ENCODE peak calls at places on chromosome 9, in four cellular contexts. One of them, this sample, is unnamed.
A peak's percentile ranks its signal among the peaks of the same experiment; 100 is the strongest.

GRCh38 chr9:78549711-78550110 is 252.8 kb downstream of the PSAT1 start:
- DNase-seq in cardiac muscle cell: no peak
- DNase-seq in fibroblast of lung: peak; percentile 42
- DNase-seq in BE2C: no peak
- DNase-seq in this sample: no peak

GRCh38 chr9:129643706-129644105 is 1.8 kb upstream of the ASB6 start:
- DNase-seq in cardiac muscle cell: no peak
- DNase-seq in fibroblast of lung: no peak
- DNase-seq in BE2C: no peak
- DNase-seq in this sample: no peak

GRCh38 chr9:137368431-137369110 is 54.4 kb downstream of the EXD3 start:
- DNase-seq in cardiac muscle cell: no peak
- DNase-seq in fibroblast of lung: no peak
- DNase-seq in BE2C: no peak
- DNase-seq in this sample: no peak

GRCh38 chr9:89879276-89879675 is 274.5 kb downstream of the GADD45G start:
- DNase-seq in cardiac muscle cell: no peak
- DNase-seq in fibroblast of lung: no peak
- DNase-seq in BE2C: no peak
- DNase-seq in this sample: no peak

GRCh38 chr9:20981486-20981885 is 50.0 kb downstream of the HACD4 start:
- DNase-seq in cardiac muscle cell: no peak
- DNase-seq in fibroblast of lung: peak; percentile 87
- DNase-seq in BE2C: no peak
- DNase-seq in this sample: peak; percentile 80

GRCh38 chr9:70044450-70045307 is 1.0 kb downstream of the MAMDC2 start:
- DNase-seq in cardiac muscle cell: peak; percentile 14
- DNase-seq in fibroblast of lung: peak; percentile 67
- DNase-seq in BE2C: no peak
- DNase-seq in this sample: peak; percentile 66

GRCh38 chr9:98774746-98775145 is 21.6 kb downstream of the ANKS6 start:
- DNase-seq in cardiac muscle cell: no peak
- DNase-seq in fibroblast of lung: no peak
- DNase-seq in BE2C: no peak
- DNase-seq in this sample: no peak

GRCh38 chr9:89815903-89816573 is 211.2 kb downstream of the GADD45G start:
- DNase-seq in cardiac muscle cell: no peak
- DNase-seq in fibroblast of lung: no peak
- DNase-seq in BE2C: no peak
- DNase-seq in this sample: no peak

GRCh38 chr9:86512929-86513328 is 158.7 kb upstream of the TUT7 start:
- DNase-seq in cardiac muscle cell: no peak
- DNase-seq in fibroblast of lung: no peak
- DNase-seq in BE2C: no peak
- DNase-seq in this sample: no peak

GRCh38 chr9:109439378-109440116 is 58.6 kb downstream of the PTPN3 start:
- DNase-seq in cardiac muscle cell: no peak
- DNase-seq in fibroblast of lung: no peak
- DNase-seq in BE2C: no peak
- DNase-seq in this sample: no peak

GRCh38 chr9:113853333-113853732 is 22.8 kb upstream of the ZNF618 start:
- DNase-seq in cardiac muscle cell: peak; percentile 15
- DNase-seq in fibroblast of lung: no peak
- DNase-seq in BE2C: no peak
- DNase-seq in this sample: no peak

GRCh38 chr9:132383462-132383883 is 23.2 kb downstream of the TTF1 start:
- DNase-seq in cardiac muscle cell: no peak
- DNase-seq in fibroblast of lung: no peak
- DNase-seq in BE2C: no peak
- DNase-seq in this sample: no peak

GRCh38 chr9:132381966-132382541 is 24.6 kb downstream of the TTF1 start:
- DNase-seq in cardiac muscle cell: no peak
- DNase-seq in fibroblast of lung: no peak
- DNase-seq in BE2C: no peak
- DNase-seq in this sample: no peak

GRCh38 chr9:132384376-132384775 is 22.3 kb downstream of the TTF1 start:
- DNase-seq in cardiac muscle cell: no peak
- DNase-seq in fibroblast of lung: no peak
- DNase-seq in BE2C: no peak
- DNase-seq in this sample: no peak
- H3K4me3 ChIP-seq in cardiac muscle cell: no peak overlapping the region
- H3K4me3 ChIP-seq in fibroblast of lung: no peak overlapping the region
- H3K4me3 ChIP-seq in BE2C: no peak overlapping the region
- H3K4me3 ChIP-seq in this sample: no peak overlapping the region

GRCh38 chr9:124412228-124412575 is 3.0 kb downstream of the PSMB7 start:
- DNase-seq in cardiac muscle cell: no peak
- DNase-seq in fibroblast of lung: no peak
- DNase-seq in BE2C: no peak
- DNase-seq in this sample: no peak

GRCh38 chr9:124415102-124415851 is at the start of gene PSMB7:
- DNase-seq in cardiac muscle cell: peak; percentile 99
- DNase-seq in fibroblast of lung: peak; percentile 94
- DNase-seq in BE2C: peak; percentile 96
- DNase-seq in this sample: peak; percentile 98

GRCh38 chr9:124419832-124420489 is 4.7 kb upstream of the PSMB7 start:
- DNase-seq in cardiac muscle cell: no peak
- DNase-seq in fibroblast of lung: no peak
- DNase-seq in BE2C: no peak
- DNase-seq in this sample: no peak

GRCh38 chr9:124414612-124415011 is 630 bp downstream of the PSMB7 start:
- DNase-seq in cardiac muscle cell: no peak
- DNase-seq in fibroblast of lung: no peak
- DNase-seq in BE2C: no peak
- DNase-seq in this sample: no peak

GRCh38 chr9:124415852-124416484 is 726 bp upstream of the PSMB7 start:
- DNase-seq in cardiac muscle cell: peak; percentile 17
- DNase-seq in fibroblast of lung: no peak
- DNase-seq in BE2C: no peak
- DNase-seq in this sample: no peak
- H3K4me3 ChIP-seq in cardiac muscle cell: peak overlapping the region; percentile 81
- H3K4me3 ChIP-seq in fibroblast of lung: peak overlapping the region; percentile 95
- H3K4me3 ChIP-seq in BE2C: peak overlapping the region; percentile 96
- H3K4me3 ChIP-seq in this sample: peak overlapping the region; percentile 99

GRCh38 chr9:121582641-121583040 is 68.8 kb upstream of the DAB2IP start:
- DNase-seq in cardiac muscle cell: no peak
- DNase-seq in fibroblast of lung: no peak
- DNase-seq in BE2C: no peak
- DNase-seq in this sample: no peak

GRCh38 chr9:121577201-121577600 is 74.2 kb upstream of the DAB2IP start:
- DNase-seq in cardiac muscle cell: no peak
- DNase-seq in fibroblast of lung: no peak
- DNase-seq in BE2C: no peak
- DNase-seq in this sample: no peak

GRCh38 chr9:121584421-121584820 is 67.0 kb upstream of the DAB2IP start:
- DNase-seq in cardiac muscle cell: no peak
- DNase-seq in fibroblast of lung: no peak
- DNase-seq in BE2C: no peak
- DNase-seq in this sample: no peak

GRCh38 chr9:121576281-121577075 is 75.0 kb upstream of the DAB2IP start:
- DNase-seq in cardiac muscle cell: peak; percentile 59
- DNase-seq in fibroblast of lung: no peak
- DNase-seq in BE2C: no peak
- DNase-seq in this sample: no peak

GRCh38 chr9:121581775-121582600 is 69.4 kb upstream of the DAB2IP start:
- DNase-seq in cardiac muscle cell: no peak
- DNase-seq in fibroblast of lung: no peak
- DNase-seq in BE2C: no peak
- DNase-seq in this sample: no peak
- H3K4me3 ChIP-seq in cardiac muscle cell: no peak overlapping the region
- H3K4me3 ChIP-seq in fibroblast of lung: no peak overlapping the region
- H3K4me3 ChIP-seq in BE2C: no peak overlapping the region
- H3K4me3 ChIP-seq in this sample: no peak overlapping the region

GRCh38 chr9:116151966-116152381 is 1.6 kb upstream of the PAPPA start:
- DNase-seq in cardiac muscle cell: no peak
- DNase-seq in fibroblast of lung: peak; percentile 93
- DNase-seq in BE2C: no peak
- DNase-seq in this sample: peak; percentile 87

GRCh38 chr9:116153765-116154333 is at the start of gene PAPPA:
- DNase-seq in cardiac muscle cell: no peak
- DNase-seq in fibroblast of lung: no peak
- DNase-seq in BE2C: no peak
- DNase-seq in this sample: no peak

GRCh38 chr9:116152390-116152789 is 1.2 kb upstream of the PAPPA start:
- DNase-seq in cardiac muscle cell: peak; percentile 25
- DNase-seq in fibroblast of lung: no peak
- DNase-seq in BE2C: no peak
- DNase-seq in this sample: peak; percentile 84

GRCh38 chr9:116154334-116154975 is 864 bp downstream of the PAPPA start:
- DNase-seq in cardiac muscle cell: peak; percentile 76
- DNase-seq in fibroblast of lung: no peak
- DNase-seq in BE2C: peak; percentile 40
- DNase-seq in this sample: no peak

GRCh38 chr9:116152941-116153764 is 438 bp upstream of the PAPPA start:
- DNase-seq in cardiac muscle cell: no peak
- DNase-seq in fibroblast of lung: peak; percentile 63
- DNase-seq in BE2C: no peak
- DNase-seq in this sample: peak; percentile 57
- H3K4me3 ChIP-seq in cardiac muscle cell: peak overlapping the region; percentile 73
- H3K4me3 ChIP-seq in fibroblast of lung: peak overlapping the region; percentile 88
- H3K4me3 ChIP-seq in BE2C: no peak overlapping the region
- H3K4me3 ChIP-seq in this sample: peak overlapping the region; percentile 55

DNA sequence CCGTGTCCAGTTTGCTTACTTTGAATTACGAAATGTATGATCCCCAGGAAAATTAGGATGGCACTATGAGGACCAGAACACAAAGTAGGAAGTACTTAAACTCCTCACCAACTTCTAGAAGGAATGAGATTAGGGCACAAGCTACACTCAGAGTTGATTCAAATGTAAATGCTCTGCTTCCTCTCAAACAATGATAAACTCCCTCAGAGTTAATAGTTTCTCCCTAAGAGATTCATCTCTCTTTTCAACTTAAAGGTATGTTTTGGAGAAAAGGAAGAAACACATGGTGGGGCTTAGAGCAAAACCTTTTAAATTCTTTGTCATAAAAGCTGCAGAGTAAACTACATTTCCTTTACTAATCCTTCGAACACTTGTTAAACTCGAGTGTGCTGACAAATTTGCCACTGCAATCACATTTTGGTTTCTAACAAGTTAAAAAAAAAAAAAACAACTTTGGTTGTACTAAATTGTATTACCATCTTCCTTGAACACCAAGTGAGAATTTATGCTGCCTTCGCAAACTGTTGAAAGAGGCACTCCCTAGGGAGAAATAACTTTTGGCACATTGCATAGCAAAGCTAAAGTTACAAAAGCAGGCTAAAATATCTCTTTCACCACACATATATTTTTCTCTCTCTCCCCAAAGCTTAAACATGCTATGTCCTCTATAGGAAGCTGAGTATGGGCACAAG is 66.6 kb downstream of the DENND1A start:
- DNase-seq in cardiac muscle cell: no peak
- DNase-seq in fibroblast of lung: no peak
- DNase-seq in BE2C: no peak
- DNase-seq in this sample: no peak
- H3K4me3 ChIP-seq in cardiac muscle cell: no peak overlapping the region
- H3K4me3 ChIP-seq in fibroblast of lung: no peak overlapping the region
- H3K4me3 ChIP-seq in BE2C: no peak overlapping the region
- H3K4me3 ChIP-seq in this sample: no peak overlapping the region

DNA sequence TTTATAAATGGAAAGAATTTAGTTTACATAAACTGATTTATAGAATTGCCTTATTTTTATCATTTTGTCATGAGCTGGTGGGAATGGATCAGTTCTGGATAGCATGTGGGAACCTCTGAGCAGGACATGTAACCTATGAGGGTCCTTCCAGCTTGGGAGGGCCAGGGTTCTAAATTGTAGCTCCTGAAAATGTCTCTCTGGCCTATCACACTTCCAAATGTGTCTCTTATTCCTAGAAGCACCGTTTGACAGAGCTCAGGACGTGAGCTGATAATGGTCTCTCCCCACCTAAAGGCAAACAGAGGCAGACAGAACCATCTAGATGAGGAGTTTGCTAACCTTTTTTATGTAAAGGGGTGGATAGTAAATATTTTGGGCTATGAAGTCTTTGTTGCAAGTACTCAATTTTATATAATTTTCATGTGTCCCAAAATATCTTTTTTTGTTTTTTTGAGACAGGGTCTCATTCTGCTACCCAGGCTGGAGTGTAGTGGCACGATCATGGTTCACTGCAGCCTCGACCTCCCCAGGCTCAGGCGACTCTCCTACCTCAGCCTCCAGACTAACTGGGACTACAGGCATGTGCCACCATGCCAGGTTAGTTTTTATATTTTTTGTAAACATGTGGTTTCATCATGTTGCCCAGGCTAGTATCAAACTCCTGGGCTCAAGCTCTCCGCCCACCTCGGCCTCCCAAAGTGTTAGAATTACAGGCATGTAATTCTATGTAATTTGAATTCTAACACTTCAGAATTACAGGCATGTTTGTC is 4.0 kb downstream of the TRAF1 start:
- DNase-seq in cardiac muscle cell: no peak
- DNase-seq in fibroblast of lung: no peak
- DNase-seq in BE2C: no peak
- DNase-seq in this sample: no peak
- H3K4me3 ChIP-seq in cardiac muscle cell: no peak overlapping the region
- H3K4me3 ChIP-seq in fibroblast of lung: no peak overlapping the region
- H3K4me3 ChIP-seq in BE2C: no peak overlapping the region
- H3K4me3 ChIP-seq in this sample: no peak overlapping the region

GRCh38 chr9:27112235-27112634 is 3.2 kb downstream of the TEK start:
- DNase-seq in cardiac muscle cell: no peak
- DNase-seq in fibroblast of lung: no peak
- DNase-seq in BE2C: no peak
- DNase-seq in this sample: no peak

GRCh38 chr9:27108981-27109541 is at the start of gene TEK:
- DNase-seq in cardiac muscle cell: peak; percentile 5
- DNase-seq in fibroblast of lung: peak; percentile 63
- DNase-seq in BE2C: no peak
- DNase-seq in this sample: no peak

GRCh38 chr9:27107241-27107640 is 1.8 kb upstream of the TEK start:
- DNase-seq in cardiac muscle cell: no peak
- DNase-seq in fibroblast of lung: no peak
- DNase-seq in BE2C: no peak
- DNase-seq in this sample: no peak

GRCh38 chr9:27110181-27110580 is 1.2 kb downstream of the TEK start:
- DNase-seq in cardiac muscle cell: no peak
- DNase-seq in fibroblast of lung: no peak
- DNase-seq in BE2C: no peak
- DNase-seq in this sample: no peak

GRCh38 chr9:27109621-27110020 is 596 bp downstream of the TEK start:
- DNase-seq in cardiac muscle cell: no peak
- DNase-seq in fibroblast of lung: no peak
- DNase-seq in BE2C: no peak
- DNase-seq in this sample: no peak
- H3K4me3 ChIP-seq in cardiac muscle cell: no peak overlapping the region
- H3K4me3 ChIP-seq in fibroblast of lung: no peak overlapping the region
- H3K4me3 ChIP-seq in BE2C: no peak overlapping the region
- H3K4me3 ChIP-seq in this sample: peak overlapping the region; percentile 43

DNA sequence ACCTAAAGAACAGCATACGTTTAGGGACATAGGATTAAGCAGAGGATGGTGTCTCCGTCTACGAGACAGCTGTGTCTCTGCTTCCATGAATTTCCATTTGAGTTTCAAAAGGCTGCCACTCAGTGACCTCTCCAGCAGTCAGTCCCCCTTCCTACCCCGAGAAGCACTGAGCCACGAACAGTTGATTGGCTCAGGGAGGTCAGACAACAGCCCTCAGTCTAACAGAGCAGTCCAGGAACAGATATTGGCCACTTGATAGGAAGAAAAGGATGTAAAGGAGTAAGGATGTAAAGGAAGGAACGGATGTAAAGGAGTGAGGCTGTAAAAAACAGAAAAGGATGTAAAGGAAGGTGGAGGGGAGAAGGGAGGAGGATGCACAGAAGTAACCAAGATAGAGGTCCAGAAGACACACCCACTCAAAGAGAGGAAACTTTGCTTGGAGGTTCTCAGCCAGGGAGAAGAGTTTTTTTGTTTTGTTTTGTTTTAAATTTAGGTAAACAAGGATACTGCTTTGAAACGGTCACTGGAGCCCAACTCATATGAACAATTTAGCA is 3.2 kb upstream of the NR4A3 start:
- DNase-seq in cardiac muscle cell: no peak
- DNase-seq in fibroblast of lung: no peak
- DNase-seq in BE2C: peak; percentile 19
- DNase-seq in this sample: no peak
- H3K4me3 ChIP-seq in cardiac muscle cell: peak overlapping the region; percentile 48
- H3K4me3 ChIP-seq in fibroblast of lung: peak overlapping the region; percentile 94
- H3K4me3 ChIP-seq in BE2C: peak overlapping the region; percentile 93
- H3K4me3 ChIP-seq in this sample: peak overlapping the region; percentile 82